ENCODE peak calls at places on chromosomes 4 and X, in five cellular contexts. O is transverse colon, D is kidney epithelial cell, L is Peyer's patch, Q is bronchial epithelial cell. C is an unnamed sample.

GRCh38 chr4:118265312-118266144 is 87.3 kb downstream of the PRSS12 start:
- DNase-seq in O (peak), D (no peak), L (peak), Q (no peak), C (no peak)

GRCh38 chr4:103774326-103774725 is 54.5 kb upstream of the TACR3 start:
- DNase-seq in O (no peak), D (no peak), L (no peak), Q (no peak), C (no peak)

GRCh38 chrX:43969504-43970501 is 3.4 kb downstream of the NDP start:
- DNase-seq in O (no peak), D (no peak), L (no peak), Q (no peak), C (no peak)

GRCh38 chr4:162523171-162523570 is 359.4 kb upstream of the FSTL5 start:
- DNase-seq in O (no peak), D (peak), L (no peak), Q (no peak), C (no peak)

GRCh38 chrX:17744896-17745523 is 7.7 kb downstream of the SCML1 start:
- DNase-seq in O (no peak), D (no peak), L (no peak), Q (peak), C (no peak)

GRCh38 chr4:13430834-13431568 is 53.1 kb downstream of the RAB28 start:
- DNase-seq in O (no peak), D (no peak), L (no peak), Q (peak), C (no peak)

GRCh38 chr4:186669159-186669720 is 54.4 kb downstream of the FAT1 start:
- DNase-seq in O (no peak), D (no peak), L (no peak), Q (peak), C (peak)

GRCh38 chrX:38166478-38167083 is 54.1 kb downstream of the SRPX start:
- DNase-seq in O (no peak), D (no peak), L (no peak), Q (peak), C (no peak)

GRCh38 chrX:17535229-17535628 is 160.2 kb downstream of the NHS start:
- DNase-seq in O (peak), D (no peak), L (peak), Q (no peak), C (no peak)

GRCh38 chr4:94763500-94763899 is 5.7 kb downstream of the BMPR1B start:
- DNase-seq in O (no peak), D (no peak), L (no peak), Q (peak), C (no peak)

GRCh38 chrX:33840176-33840575 is 291.9 kb downstream of the FAM47A start:
- DNase-seq in O (no peak), D (no peak), L (no peak), Q (no peak), C (no peak)

GRCh38 chr4:102723511-102723910 is 37.3 kb downstream of the MANBA start:
- DNase-seq in O (no peak), D (no peak), L (no peak), Q (no peak), C (no peak)

GRCh38 chr4:154982187-154983047 is 201.3 kb downstream of the RBM46 start:
- DNase-seq in O (peak), D (peak), L (peak), Q (peak), C (peak)

GRCh38 chr4:167234388-167234881 is at the start of gene SPOCK3:
- DNase-seq in O (no peak), D (no peak), L (no peak), Q (peak), C (no peak)

GRCh38 chrX:66728818-66729271 is 90.0 kb upstream of the EDA2R start:
- DNase-seq in O (peak), D (no peak), L (peak), Q (peak), C (peak)

GRCh38 chrX:110964761-110965160 is 131.2 kb upstream of the PAK3 start:
- DNase-seq in O (no peak), D (no peak), L (no peak), Q (no peak), C (no peak)

GRCh38 chr4:32826169-32826568 is 2106.0 kb downstream of the PCDH7 start:
- DNase-seq in O (no peak), D (no peak), L (no peak), Q (no peak), C (no peak)

GRCh38 chrX:9907645-9908387 is 59.3 kb upstream of the CLDN34 start:
- DNase-seq in O (no peak), D (no peak), L (no peak), Q (peak), C (no peak)

GRCh38 chr4:3679071-3679825 is 86.9 kb upstream of the ADRA2C start:
- DNase-seq in O (no peak), D (no peak), L (no peak), Q (no peak), C (no peak)

GRCh38 chr4:158758703-158759102 is 10.1 kb upstream of the FNIP2 start:
- DNase-seq in O (no peak), D (no peak), L (no peak), Q (no peak), C (no peak)

GRCh38 chr4:175536852-175537453 is 275.1 kb downstream of the GPM6A start:
- DNase-seq in O (no peak), D (peak), L (no peak), Q (peak), C (peak)

GRCh38 chrX:139204903-139205667 is 325.5 kb upstream of the F9 start:
- DNase-seq in O (peak), D (no peak), L (peak), Q (no peak), C (peak)

GRCh38 chrX:135484636-135485289 is 35.7 kb upstream of the INTS6L start:
- DNase-seq in O (no peak), D (no peak), L (peak), Q (peak), C (peak)

GRCh38 chr4:7906171-7906581 is 33.5 kb downstream of the AFAP1 start:
- DNase-seq in O (no peak), D (no peak), L (no peak), Q (no peak), C (no peak)

GRCh38 chr4:68021185-68021584 is 57.9 kb upstream of the TMPRSS11A start:
- DNase-seq in O (no peak), D (peak), L (no peak), Q (peak), C (no peak)

GRCh38 chr4:189548484-189549160 is 392.1 kb upstream of the FRG1 start:
- DNase-seq in O (no peak), D (no peak), L (no peak), Q (no peak), C (no peak)

GRCh38 chr4:139745111-139745639 is 79.6 kb downstream of the MGST2 start:
- DNase-seq in O (no peak), D (no peak), L (no peak), Q (no peak), C (no peak)

GRCh38 chrX:74343970-74344622 is 40.1 kb downstream of the ZCCHC13 start:
- DNase-seq in O (peak), D (peak), L (peak), Q (peak), C (peak)

GRCh38 chr4:86359944-86360478 is at the start of gene MAPK10:
- DNase-seq in O (peak), D (peak), L (peak), Q (peak), C (peak)

GRCh38 chrX:6851140-6851539 is 296.4 kb upstream of the STS start:
- DNase-seq in O (no peak), D (no peak), L (no peak), Q (no peak), C (no peak)

GRCh38 chrX:19195243-19195610 is 73.0 kb upstream of the ADGRG2 start:
- DNase-seq in O (no peak), D (no peak), L (no peak), Q (no peak), C (no peak)

GRCh38 chr4:52376107-52376704 is 282.9 kb downstream of the USP46 start:
- DNase-seq in O (no peak), D (no peak), L (no peak), Q (peak), C (peak)

GRCh38 chrX:20829665-20830481 is 544.3 kb upstream of the CNKSR2 start:
- DNase-seq in O (no peak), D (peak), L (no peak), Q (peak), C (no peak)

GRCh38 chr4:92303621-92304027 is at the start of gene GRID2:
- DNase-seq in O (no peak), D (no peak), L (no peak), Q (no peak), C (no peak)

GRCh38 chrX:118974088-118974907 is at the start of gene LONRF3:
- DNase-seq in O (peak), D (no peak), L (peak), Q (peak), C (no peak)

GRCh38 chr4:89719536-89719935 is 117.4 kb downstream of the SNCA start:
- DNase-seq in O (no peak), D (no peak), L (no peak), Q (no peak), C (no peak)

GRCh38 chr4:108555701-108556100 is 64.7 kb upstream of the RPL34 start:
- DNase-seq in O (no peak), D (no peak), L (no peak), Q (no peak), C (no peak)

GRCh38 chr4:182224192-182224850 is 18.9 kb upstream of the TENM3 start:
- DNase-seq in O (no peak), D (no peak), L (no peak), Q (no peak), C (no peak)
- TF ChIP-seq CTCF in O (no peak), D (no peak), L (no peak), Q (no peak), C (no peak)

DNA sequence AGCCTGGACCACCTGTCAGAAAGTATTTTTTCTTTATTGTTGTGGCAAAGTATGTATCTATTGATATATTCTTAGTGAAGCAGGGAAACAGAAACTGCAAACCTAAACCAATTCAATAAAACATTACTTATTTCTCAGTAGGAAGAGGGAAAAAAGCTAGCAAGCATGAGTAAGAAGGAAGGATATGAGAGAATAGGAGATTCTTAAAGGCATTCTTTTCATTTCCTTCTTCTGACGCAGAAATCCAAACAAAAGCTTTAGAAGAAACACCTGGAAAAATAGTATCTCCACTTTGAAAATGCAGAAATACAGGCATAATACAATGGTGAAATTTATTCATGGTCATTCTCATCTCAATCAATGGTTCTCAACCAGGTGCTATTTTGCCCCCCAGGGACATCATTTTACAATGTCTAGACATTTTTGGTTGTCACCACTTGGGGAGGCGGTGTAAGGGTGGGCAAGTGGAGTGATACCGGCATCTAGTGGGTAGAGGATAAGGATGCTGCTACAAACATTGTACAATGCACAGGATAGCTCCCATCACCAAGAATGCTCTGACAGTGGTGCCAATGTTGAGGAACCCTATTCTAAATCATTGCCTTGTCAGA is 21.7 kb upstream of the ATXN3L start:
- DNase-seq in O (no peak), D (peak), L (no peak), Q (peak), C (no peak)
- TF ChIP-seq CTCF in O (no peak), D (no peak), L (no peak), Q (no peak), C (no peak)

GRCh38 chrX:39576081-39576701 is 521.6 kb downstream of the BCOR start:
- DNase-seq in O (no peak), D (no peak), L (no peak), Q (no peak), C (no peak)

GRCh38 chrX:39580043-39580442 is 517.7 kb downstream of the BCOR start:
- DNase-seq in O (no peak), D (no peak), L (no peak), Q (no peak), C (no peak)

GRCh38 chrX:39577206-39577605 is 520.6 kb downstream of the BCOR start:
- DNase-seq in O (no peak), D (no peak), L (no peak), Q (peak), C (no peak)

GRCh38 chrX:39582091-39582490 is 515.7 kb downstream of the BCOR start:
- DNase-seq in O (no peak), D (peak), L (no peak), Q (peak), C (no peak)

GRCh38 chrX:39577976-39578962 is 519.5 kb downstream of the BCOR start:
- DNase-seq in O (peak), D (no peak), L (peak), Q (no peak), C (no peak)
- TF ChIP-seq CTCF in O (no peak), D (no peak), L (no peak), Q (no peak), C (no peak)

GRCh38 chr4:59676389-59676788 is 1523.7 kb upstream of the ADGRL3 start:
- DNase-seq in O (no peak), D (no peak), L (no peak), Q (no peak), C (no peak)
- TF ChIP-seq CTCF in O (no peak), D (no peak), L (no peak), Q (no peak), C (no peak)

DNA sequence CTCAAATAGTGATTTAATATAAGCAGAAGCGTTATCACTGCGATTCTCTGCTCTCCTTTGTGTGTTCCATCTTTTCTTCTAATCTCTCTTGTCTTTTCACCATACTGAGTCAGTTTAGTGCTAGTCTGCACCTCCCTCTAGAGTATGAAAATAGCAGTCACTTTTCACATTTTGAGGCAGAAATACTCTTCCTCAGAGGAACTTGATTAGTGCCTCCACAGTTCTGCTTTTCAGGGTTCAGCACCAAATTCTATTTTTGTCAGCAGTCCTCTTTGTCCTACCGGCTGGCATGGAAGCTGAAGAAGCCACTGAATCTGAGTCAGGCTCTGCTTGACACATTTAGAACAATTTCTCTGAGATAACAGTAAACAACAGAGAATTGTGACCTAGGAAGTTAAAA is 49.7 kb upstream of the ANKRD17 start:
- DNase-seq in O (no peak), D (no peak), L (no peak), Q (no peak), C (no peak)
- TF ChIP-seq CTCF in O (no peak), D (peak), L (no peak), Q (no peak), C (peak)

DNA sequence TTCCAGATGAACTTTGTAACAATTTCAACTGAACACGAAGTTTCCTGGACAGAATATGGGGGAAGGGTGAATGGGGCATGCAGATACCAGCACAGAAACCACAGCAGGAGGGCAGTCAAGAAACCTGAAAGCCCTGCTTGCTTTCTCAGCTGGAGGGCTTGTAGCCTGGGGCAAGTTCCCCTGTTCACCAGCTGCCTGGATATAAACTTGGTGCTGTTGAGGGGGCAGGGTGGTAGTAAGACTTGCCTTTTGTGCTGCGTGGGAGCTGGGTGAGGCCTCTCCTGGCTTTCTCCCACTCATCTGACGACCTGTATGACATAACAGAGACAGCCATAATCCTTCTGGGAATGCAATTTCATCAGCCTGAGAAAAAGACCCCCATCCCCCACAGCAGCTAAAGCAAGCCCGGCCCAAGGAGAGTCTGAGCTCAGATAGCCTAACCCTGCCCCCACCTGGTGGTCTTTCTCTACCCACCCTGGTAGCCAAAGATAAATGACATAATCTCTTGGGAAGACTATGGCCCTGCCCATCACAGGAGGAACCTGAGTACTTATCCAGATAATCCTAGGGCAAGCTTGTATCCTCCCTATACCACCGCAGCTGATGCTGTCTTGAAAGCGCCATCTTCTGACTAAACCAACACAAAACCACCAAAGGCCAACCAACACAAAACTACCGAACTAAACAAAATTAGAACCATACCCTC is 234.3 kb downstream of the LAS1L start:
- DNase-seq in O (no peak), D (no peak), L (no peak), Q (no peak), C (no peak)
- TF ChIP-seq CTCF in O (no peak), D (no peak), L (no peak), Q (no peak), C (no peak)

GRCh38 chr4:74932832-74933561 is at the start of gene PARM1:
- DNase-seq in O (peak), D (peak), L (peak), Q (peak), C (peak)
- TF ChIP-seq CTCF in O (peak), D (peak), L (peak), Q (peak), C (peak)

C was measured in AG09319.